ENCODE peak calls at places on chromosome 7, in ten cellular contexts. R, D, Y, V, G, C, W, O, S and P are unnamed samples.
A peak's percentile ranks its signal among the peaks of the same experiment; 100 is the strongest.

GRCh38 chr7:7176421-7177043 is 5.8 kb upstream of the C1GALT1 start:
- DNase-seq in R (no peak), D (no peak), Y (peak; percentile 93), V (no peak), G (no peak), C (no peak), W (peak; percentile 78), O (peak; percentile 63), S (no peak), P (no peak)

GRCh38 chr7:102450242-102450641 is 14.4 kb downstream of the ALKBH4 start:
- DNase-seq in R (peak; percentile 20), D (no peak), Y (peak; percentile 40), V (no peak), G (peak; percentile 74), C (no peak), W (no peak), O (no peak), S (peak; percentile 33), P (peak; percentile 39)

GRCh38 chr7:147547252-147547897 is 1043.2 kb upstream of the C7orf33 start:
- DNase-seq in R (peak; percentile 40), D (no peak), Y (no peak), V (peak; percentile 21), G (peak; percentile 11), C (peak; percentile 36), W (peak; percentile 42), O (peak; percentile 23), S (no peak), P (no peak)

GRCh38 chr7:24851791-24852190 is 94.5 kb upstream of the GSDME start:
- DNase-seq in R (no peak), D (no peak), Y (peak; percentile 74), V (no peak), G (no peak), C (no peak), W (no peak), O (no peak), S (no peak), P (no peak)

GRCh38 chr7:22663319-22663718 is 63.7 kb upstream of the IL6 start:
- DNase-seq in R (no peak), D (no peak), Y (peak; percentile 47), V (no peak), G (no peak), C (peak; percentile 8), W (peak; percentile 89), O (no peak), S (no peak), P (no peak)

GRCh38 chr7:151491859-151492258 is 27.8 kb downstream of the RHEB start:
- DNase-seq in R (peak; percentile 53), D (no peak), Y (peak; percentile 95), V (no peak), G (no peak), C (no peak), W (peak; percentile 90), O (no peak), S (no peak), P (no peak)

GRCh38 chr7:129401228-129401967 is 32.8 kb upstream of the STRIP2 start:
- DNase-seq in R (peak; percentile 83), D (no peak), Y (peak; percentile 76), V (no peak), G (no peak), C (no peak), W (no peak), O (no peak), S (no peak), P (no peak)

GRCh38 chr7:150520145-150520544 is 5.5 kb downstream of the GIMAP7 start:
- DNase-seq in R (no peak), D (no peak), Y (no peak), V (no peak), G (no peak), C (no peak), W (no peak), O (no peak), S (no peak), P (no peak)